ENCODE peak calls at places on chromosome 15, in eight cellular contexts. S, J, A, T, E, I, Q and P are unnamed samples.

GRCh38 chr15:83198476-83198875 is 9.1 kb downstream of the HDGFL3 start:
- DNase-seq in S (no peak), J (no peak), A (no peak), T (peak), E (no peak), I (no peak), Q (no peak), P (no peak)

GRCh38 chr15:67178569-67179210 is 75.8 kb downstream of the AAGAB start:
- DNase-seq in S (no peak), J (no peak), A (peak), T (no peak), E (peak), I (no peak), Q (no peak), P (no peak)

GRCh38 chr15:76439542-76439941 is 103.0 kb downstream of the ISL2 start:
- DNase-seq in S (no peak), J (no peak), A (no peak), T (no peak), E (no peak), I (no peak), Q (no peak), P (no peak)

GRCh38 chr15:38071211-38071972 is 137.0 kb downstream of the TMCO5A start:
- DNase-seq in S (no peak), J (no peak), A (no peak), T (no peak), E (no peak), I (no peak), Q (no peak), P (no peak)

GRCh38 chr15:88391700-88392099 is 75.5 kb downstream of the MRPL46 start:
- DNase-seq in S (no peak), J (no peak), A (no peak), T (no peak), E (no peak), I (no peak), Q (no peak), P (no peak)

GRCh38 chr15:51749307-51749706 is 2.1 kb upstream of the TMOD2 start:
- DNase-seq in S (no peak), J (no peak), A (no peak), T (no peak), E (no peak), I (no peak), Q (no peak), P (no peak)

GRCh38 chr15:74144153-74144775 is 13.9 kb downstream of the ISLR2 start:
- DNase-seq in S (no peak), J (no peak), A (no peak), T (peak), E (no peak), I (no peak), Q (no peak), P (no peak)

GRCh38 chr15:26866298-26867198 is at the start of gene GABRA5:
- DNase-seq in S (no peak), J (peak), A (no peak), T (no peak), E (no peak), I (no peak), Q (no peak), P (no peak)

GRCh38 chr15:96553006-96553405 is 222.5 kb downstream of the NR2F2 start:
- DNase-seq in S (no peak), J (no peak), A (no peak), T (no peak), E (no peak), I (no peak), Q (no peak), P (no peak)

GRCh38 chr15:73908030-73908821 is 18.0 kb upstream of the LOXL1 start:
- DNase-seq in S (peak), J (peak), A (peak), T (peak), E (no peak), I (peak), Q (peak), P (peak)

GRCh38 chr15:69154684-69155083 is 5.8 kb upstream of the GLCE start:
- DNase-seq in S (no peak), J (no peak), A (no peak), T (no peak), E (no peak), I (no peak), Q (no peak), P (no peak)

GRCh38 chr15:25905140-25905539 is 42.0 kb upstream of the ATP10A start:
- DNase-seq in S (no peak), J (no peak), A (no peak), T (no peak), E (no peak), I (no peak), Q (no peak), P (no peak)

GRCh38 chr15:44550256-44550655 is 13.3 kb downstream of the EIF3J start:
- DNase-seq in S (no peak), J (no peak), A (no peak), T (no peak), E (no peak), I (peak), Q (no peak), P (no peak)

GRCh38 chr15:63331456-63331855 is 50.2 kb downstream of the CA12 start:
- DNase-seq in S (no peak), J (no peak), A (no peak), T (no peak), E (no peak), I (no peak), Q (no peak), P (no peak)

GRCh38 chr15:100692671-100693070 is 90.3 kb downstream of the ASB7 start:
- DNase-seq in S (no peak), J (no peak), A (peak), T (no peak), E (no peak), I (no peak), Q (no peak), P (no peak)

GRCh38 chr15:87827126-87827525 is 429.4 kb downstream of the NTRK3 start:
- DNase-seq in S (no peak), J (no peak), A (no peak), T (no peak), E (no peak), I (no peak), Q (no peak), P (no peak)

GRCh38 chr15:77983708-77984445 is 93.6 kb downstream of the TBC1D2B start:
- DNase-seq in S (no peak), J (no peak), A (no peak), T (no peak), E (no peak), I (no peak), Q (no peak), P (no peak)

GRCh38 chr15:59148160-59148810 is 43.3 kb downstream of the CCNB2 start:
- DNase-seq in S (no peak), J (no peak), A (no peak), T (no peak), E (no peak), I (no peak), Q (no peak), P (no peak)

GRCh38 chr15:33384307-33384706 is 73.5 kb downstream of the RYR3 start:
- DNase-seq in S (no peak), J (no peak), A (no peak), T (no peak), E (no peak), I (no peak), Q (no peak), P (no peak)

GRCh38 chr15:60912984-60913697 is 316.0 kb downstream of the RORA start:
- DNase-seq in S (no peak), J (no peak), A (no peak), T (peak), E (no peak), I (no peak), Q (no peak), P (no peak)

GRCh38 chr15:64246364-64247189 is 83.8 kb upstream of the PPIB start:
- DNase-seq in S (no peak), J (no peak), A (no peak), T (peak), E (no peak), I (no peak), Q (no peak), P (no peak)

GRCh38 chr15:49731187-49731828 is 110.5 kb downstream of the DTWD1 start:
- DNase-seq in S (no peak), J (no peak), A (no peak), T (no peak), E (no peak), I (no peak), Q (no peak), P (no peak)

GRCh38 chr15:94263341-94264273 is 32.2 kb downstream of the MCTP2 start:
- DNase-seq in S (no peak), J (no peak), A (no peak), T (no peak), E (no peak), I (no peak), Q (no peak), P (no peak)

GRCh38 chr15:85598718-85599398 is 195.9 kb downstream of the KLHL25 start:
- DNase-seq in S (no peak), J (no peak), A (no peak), T (no peak), E (no peak), I (no peak), Q (no peak), P (no peak)

GRCh38 chr15:40010681-40011080 is 28.3 kb downstream of the SRP14 start:
- DNase-seq in S (no peak), J (no peak), A (no peak), T (no peak), E (no peak), I (no peak), Q (no peak), P (no peak)

GRCh38 chr15:89203705-89204273 is 17.6 kb downstream of the RLBP1 start:
- DNase-seq in S (no peak), J (no peak), A (no peak), T (peak), E (no peak), I (no peak), Q (no peak), P (no peak)

GRCh38 chr15:74386496-74387140 is 19.2 kb upstream of the CYP11A1 start:
- DNase-seq in S (peak), J (no peak), A (no peak), T (no peak), E (no peak), I (no peak), Q (no peak), P (no peak)

GRCh38 chr15:29043731-29044485 is 158.1 kb downstream of the APBA2 start:
- DNase-seq in S (no peak), J (no peak), A (no peak), T (no peak), E (no peak), I (no peak), Q (no peak), P (no peak)

GRCh38 chr15:68578175-68578959 is 426 bp upstream of the CORO2B start:
- DNase-seq in S (peak), J (peak), A (peak), T (no peak), E (no peak), I (no peak), Q (no peak), P (peak)

GRCh38 chr15:97598353-97598798 is 362.1 kb upstream of the ARRDC4 start:
- DNase-seq in S (no peak), J (no peak), A (no peak), T (no peak), E (no peak), I (no peak), Q (no peak), P (no peak)

GRCh38 chr15:49990835-49991540 is 128.0 kb downstream of the ATP8B4 start:
- DNase-seq in S (no peak), J (no peak), A (no peak), T (no peak), E (no peak), I (no peak), Q (no peak), P (no peak)

GRCh38 chr15:68389936-68390790 is 41.8 kb downstream of the ITGA11 start:
- DNase-seq in S (no peak), J (no peak), A (peak), T (peak), E (no peak), I (no peak), Q (no peak), P (peak)

GRCh38 chr15:84816694-84817460 is at the start of gene ALPK3:
- DNase-seq in S (peak), J (peak), A (peak), T (no peak), E (no peak), I (no peak), Q (no peak), P (no peak)